ENCODE peak calls at places on chromosomes 11 and 22, in seven cellular contexts. One of them, this sample, is unnamed.
A peak's percentile ranks its signal among the peaks of the same experiment; 100 is the strongest.

GRCh38 chr11:129453293-129453721 is 77.7 kb downstream of the BARX2 start:
- DNase-seq in stimulated activated CD4-positive, alpha-beta T cell treated with anti-CD3 and anti-CD28 coated beads, Interleukin-12 subunit alpha, Interleukin-12 subunit beta, amount 100 ng/mL, for 4 hours: no peak
- DNase-seq in naive thymus-derived CD8-positive, alpha-beta T cell: no peak
- DNase-seq in COR-L47: no peak
- DNase-seq in GDM1: no peak
- DNase-seq in SW480: no peak
- DNase-seq in mucosa of gallbladder: peak; percentile 41
- DNase-seq in this sample: no peak

GRCh38 chr22:21816787-21817496 is 50.5 kb downstream of the MAPK1 start:
- DNase-seq in stimulated activated CD4-positive, alpha-beta T cell treated with anti-CD3 and anti-CD28 coated beads, Interleukin-12 subunit alpha, Interleukin-12 subunit beta, amount 100 ng/mL, for 4 hours: no peak
- DNase-seq in naive thymus-derived CD8-positive, alpha-beta T cell: peak; percentile 35
- DNase-seq in COR-L47: no peak
- DNase-seq in GDM1: peak; percentile 72
- DNase-seq in SW480: no peak
- DNase-seq in mucosa of gallbladder: peak; percentile 27
- DNase-seq in this sample: peak; percentile 88

GRCh38 chr22:23551385-23551784 is 28.7 kb downstream of the IGLL1 start:
- DNase-seq in stimulated activated CD4-positive, alpha-beta T cell treated with anti-CD3 and anti-CD28 coated beads, Interleukin-12 subunit alpha, Interleukin-12 subunit beta, amount 100 ng/mL, for 4 hours: no peak
- DNase-seq in naive thymus-derived CD8-positive, alpha-beta T cell: no peak
- DNase-seq in COR-L47: no peak
- DNase-seq in GDM1: no peak
- DNase-seq in SW480: no peak
- DNase-seq in mucosa of gallbladder: no peak
- DNase-seq in this sample: no peak

GRCh38 chr22:45226681-45227186 is 14.0 kb downstream of the KIAA0930 start:
- DNase-seq in stimulated activated CD4-positive, alpha-beta T cell treated with anti-CD3 and anti-CD28 coated beads, Interleukin-12 subunit alpha, Interleukin-12 subunit beta, amount 100 ng/mL, for 4 hours: no peak
- DNase-seq in naive thymus-derived CD8-positive, alpha-beta T cell: no peak
- DNase-seq in COR-L47: peak; percentile 29
- DNase-seq in GDM1: no peak
- DNase-seq in SW480: peak; percentile 42
- DNase-seq in mucosa of gallbladder: peak; percentile 59
- DNase-seq in this sample: no peak

GRCh38 chr11:62601114-62601363 is 626 bp downstream of the MTA2 start:
- DNase-seq in stimulated activated CD4-positive, alpha-beta T cell treated with anti-CD3 and anti-CD28 coated beads, Interleukin-12 subunit alpha, Interleukin-12 subunit beta, amount 100 ng/mL, for 4 hours: no peak
- DNase-seq in naive thymus-derived CD8-positive, alpha-beta T cell: no peak
- DNase-seq in COR-L47: no peak
- DNase-seq in GDM1: peak; percentile 7
- DNase-seq in SW480: peak; percentile 33
- DNase-seq in mucosa of gallbladder: peak; percentile 39
- DNase-seq in this sample: peak; percentile 42

GRCh38 chr11:14232652-14233051 is 126.3 kb downstream of the RRAS2 start:
- DNase-seq in stimulated activated CD4-positive, alpha-beta T cell treated with anti-CD3 and anti-CD28 coated beads, Interleukin-12 subunit alpha, Interleukin-12 subunit beta, amount 100 ng/mL, for 4 hours: no peak
- DNase-seq in naive thymus-derived CD8-positive, alpha-beta T cell: no peak
- DNase-seq in COR-L47: no peak
- DNase-seq in GDM1: no peak
- DNase-seq in SW480: no peak
- DNase-seq in mucosa of gallbladder: no peak
- DNase-seq in this sample: no peak

GRCh38 chr22:29555065-29555644 is 1.6 kb upstream of the THOC5 start:
- DNase-seq in stimulated activated CD4-positive, alpha-beta T cell treated with anti-CD3 and anti-CD28 coated beads, Interleukin-12 subunit alpha, Interleukin-12 subunit beta, amount 100 ng/mL, for 4 hours: no peak
- DNase-seq in naive thymus-derived CD8-positive, alpha-beta T cell: no peak
- DNase-seq in COR-L47: no peak
- DNase-seq in GDM1: no peak
- DNase-seq in SW480: no peak
- DNase-seq in mucosa of gallbladder: peak; percentile 19
- DNase-seq in this sample: no peak

GRCh38 chr22:47221840-47222615 is 459.6 kb downstream of the TBC1D22A start:
- DNase-seq in stimulated activated CD4-positive, alpha-beta T cell treated with anti-CD3 and anti-CD28 coated beads, Interleukin-12 subunit alpha, Interleukin-12 subunit beta, amount 100 ng/mL, for 4 hours: no peak
- DNase-seq in naive thymus-derived CD8-positive, alpha-beta T cell: no peak
- DNase-seq in COR-L47: peak; percentile 90
- DNase-seq in GDM1: no peak
- DNase-seq in SW480: no peak
- DNase-seq in mucosa of gallbladder: no peak
- DNase-seq in this sample: no peak

GRCh38 chr11:26283852-26284421 is 48.0 kb upstream of the ANO3 start:
- DNase-seq in stimulated activated CD4-positive, alpha-beta T cell treated with anti-CD3 and anti-CD28 coated beads, Interleukin-12 subunit alpha, Interleukin-12 subunit beta, amount 100 ng/mL, for 4 hours: no peak
- DNase-seq in naive thymus-derived CD8-positive, alpha-beta T cell: no peak
- DNase-seq in COR-L47: no peak
- DNase-seq in GDM1: no peak
- DNase-seq in SW480: no peak
- DNase-seq in mucosa of gallbladder: no peak
- DNase-seq in this sample: no peak

GRCh38 chr22:47690166-47690565 is 927.7 kb downstream of the TBC1D22A start:
- DNase-seq in stimulated activated CD4-positive, alpha-beta T cell treated with anti-CD3 and anti-CD28 coated beads, Interleukin-12 subunit alpha, Interleukin-12 subunit beta, amount 100 ng/mL, for 4 hours: no peak
- DNase-seq in naive thymus-derived CD8-positive, alpha-beta T cell: no peak
- DNase-seq in COR-L47: no peak
- DNase-seq in GDM1: no peak
- DNase-seq in SW480: no peak
- DNase-seq in mucosa of gallbladder: no peak
- DNase-seq in this sample: no peak

GRCh38 chr11:109864161-109864661 is 229.0 kb upstream of the ZC3H12C start:
- DNase-seq in stimulated activated CD4-positive, alpha-beta T cell treated with anti-CD3 and anti-CD28 coated beads, Interleukin-12 subunit alpha, Interleukin-12 subunit beta, amount 100 ng/mL, for 4 hours: no peak
- DNase-seq in naive thymus-derived CD8-positive, alpha-beta T cell: no peak
- DNase-seq in COR-L47: no peak
- DNase-seq in GDM1: no peak
- DNase-seq in SW480: no peak
- DNase-seq in mucosa of gallbladder: no peak
- DNase-seq in this sample: no peak

GRCh38 chr22:36486619-36487384 is 5.4 kb upstream of the TXN2 start:
- DNase-seq in stimulated activated CD4-positive, alpha-beta T cell treated with anti-CD3 and anti-CD28 coated beads, Interleukin-12 subunit alpha, Interleukin-12 subunit beta, amount 100 ng/mL, for 4 hours: peak; percentile 48
- DNase-seq in naive thymus-derived CD8-positive, alpha-beta T cell: peak; percentile 65
- DNase-seq in COR-L47: peak; percentile 15
- DNase-seq in GDM1: peak; percentile 26
- DNase-seq in SW480: no peak
- DNase-seq in mucosa of gallbladder: peak; percentile 44
- DNase-seq in this sample: peak; percentile 51

GRCh38 chr22:39959640-39960447 is at the start of gene TMA7B:
- DNase-seq in stimulated activated CD4-positive, alpha-beta T cell treated with anti-CD3 and anti-CD28 coated beads, Interleukin-12 subunit alpha, Interleukin-12 subunit beta, amount 100 ng/mL, for 4 hours: no peak
- DNase-seq in naive thymus-derived CD8-positive, alpha-beta T cell: peak; percentile 41
- DNase-seq in COR-L47: peak; percentile 51
- DNase-seq in GDM1: peak; percentile 74
- DNase-seq in SW480: peak; percentile 61
- DNase-seq in mucosa of gallbladder: no peak
- DNase-seq in this sample: peak; percentile 42

GRCh38 chr11:65859812-65860277 is 388 bp upstream of the MUS81 start:
- DNase-seq in stimulated activated CD4-positive, alpha-beta T cell treated with anti-CD3 and anti-CD28 coated beads, Interleukin-12 subunit alpha, Interleukin-12 subunit beta, amount 100 ng/mL, for 4 hours: no peak
- DNase-seq in naive thymus-derived CD8-positive, alpha-beta T cell: no peak
- DNase-seq in COR-L47: peak; percentile 47
- DNase-seq in GDM1: no peak
- DNase-seq in SW480: peak; percentile 49
- DNase-seq in mucosa of gallbladder: no peak
- DNase-seq in this sample: no peak

GRCh38 chr11:88428959-88429358 is 91.4 kb upstream of the CTSC start:
- DNase-seq in stimulated activated CD4-positive, alpha-beta T cell treated with anti-CD3 and anti-CD28 coated beads, Interleukin-12 subunit alpha, Interleukin-12 subunit beta, amount 100 ng/mL, for 4 hours: no peak
- DNase-seq in naive thymus-derived CD8-positive, alpha-beta T cell: no peak
- DNase-seq in COR-L47: no peak
- DNase-seq in GDM1: no peak
- DNase-seq in SW480: no peak
- DNase-seq in mucosa of gallbladder: no peak
- DNase-seq in this sample: no peak

GRCh38 chr11:13868710-13869403 is 93.7 kb upstream of the SPON1 start:
- DNase-seq in stimulated activated CD4-positive, alpha-beta T cell treated with anti-CD3 and anti-CD28 coated beads, Interleukin-12 subunit alpha, Interleukin-12 subunit beta, amount 100 ng/mL, for 4 hours: no peak
- DNase-seq in naive thymus-derived CD8-positive, alpha-beta T cell: peak; percentile 46
- DNase-seq in COR-L47: no peak
- DNase-seq in GDM1: no peak
- DNase-seq in SW480: peak; percentile 74
- DNase-seq in mucosa of gallbladder: no peak
- DNase-seq in this sample: no peak

GRCh38 chr11:45405916-45406670 is 120.0 kb upstream of the SYT13 start:
- DNase-seq in stimulated activated CD4-positive, alpha-beta T cell treated with anti-CD3 and anti-CD28 coated beads, Interleukin-12 subunit alpha, Interleukin-12 subunit beta, amount 100 ng/mL, for 4 hours: no peak
- DNase-seq in naive thymus-derived CD8-positive, alpha-beta T cell: no peak
- DNase-seq in COR-L47: no peak
- DNase-seq in GDM1: no peak
- DNase-seq in SW480: no peak
- DNase-seq in mucosa of gallbladder: no peak
- DNase-seq in this sample: no peak

This sample was measured in small intestine.